ENCODE peak calls at places on chromosomes 5 and 9, in four cellular contexts. One of them, this sample, is unnamed.

GRCh38 chr5:157476699-157477408 is 16.8 kb downstream of the NIPAL4 start:
- DNase-seq in K562: peak; percentile 70
- DNase-seq in SK-N-SH: peak; percentile 85
- DNase-seq in H1: no peak
- DNase-seq in this sample: peak; percentile 27

GRCh38 chr5:74149395-74149794 is 491.1 kb downstream of the ENC1 start:
- DNase-seq in K562: no peak
- DNase-seq in SK-N-SH: no peak
- DNase-seq in H1: no peak
- DNase-seq in this sample: peak; percentile 2

GRCh38 chr9:96232539-96233241 is 69.3 kb downstream of the HSD17B3 start:
- DNase-seq in K562: peak; percentile 62
- DNase-seq in SK-N-SH: peak; percentile 70
- DNase-seq in H1: no peak
- DNase-seq in this sample: no peak

GRCh38 chr5:168987540-168988300 is 313.2 kb downstream of the SLIT3 start:
- DNase-seq in K562: peak; percentile 56
- DNase-seq in SK-N-SH: peak; percentile 63
- DNase-seq in H1: peak; percentile 25
- DNase-seq in this sample: no peak

GRCh38 chr5:65065112-65065511 is 296.4 kb downstream of the CWC27 start:
- DNase-seq in K562: no peak
- DNase-seq in SK-N-SH: no peak
- DNase-seq in H1: no peak
- DNase-seq in this sample: no peak

GRCh38 chr5:8884029-8884428 is 661.8 kb downstream of the SEMA5A start:
- DNase-seq in K562: no peak
- DNase-seq in SK-N-SH: no peak
- DNase-seq in H1: no peak
- DNase-seq in this sample: no peak

GRCh38 chr9:135409286-135410200 is 70.0 kb upstream of the PPP1R26 start:
- DNase-seq in K562: no peak
- DNase-seq in SK-N-SH: no peak
- DNase-seq in H1: no peak
- DNase-seq in this sample: no peak

GRCh38 chr5:68148096-68148495 is 67.5 kb upstream of the PIK3R1 start:
- DNase-seq in K562: no peak
- DNase-seq in SK-N-SH: no peak
- DNase-seq in H1: no peak
- DNase-seq in this sample: no peak

GRCh38 chr5:118533166-118533565 is 455.2 kb downstream of the DTWD2 start:
- DNase-seq in K562: no peak
- DNase-seq in SK-N-SH: no peak
- DNase-seq in H1: no peak
- DNase-seq in this sample: no peak

GRCh38 chr9:36101916-36102741 is 34.4 kb upstream of the GLIPR2 start:
- DNase-seq in K562: no peak
- DNase-seq in SK-N-SH: no peak
- DNase-seq in H1: peak; percentile 27
- DNase-seq in this sample: no peak
- TF ChIP-seq GABPA in K562: no peak
- TF ChIP-seq GABPA in SK-N-SH: peak; percentile 27
- TF ChIP-seq GABPA in H1: no peak
- TF ChIP-seq GABPA in this sample: no peak

DNA sequence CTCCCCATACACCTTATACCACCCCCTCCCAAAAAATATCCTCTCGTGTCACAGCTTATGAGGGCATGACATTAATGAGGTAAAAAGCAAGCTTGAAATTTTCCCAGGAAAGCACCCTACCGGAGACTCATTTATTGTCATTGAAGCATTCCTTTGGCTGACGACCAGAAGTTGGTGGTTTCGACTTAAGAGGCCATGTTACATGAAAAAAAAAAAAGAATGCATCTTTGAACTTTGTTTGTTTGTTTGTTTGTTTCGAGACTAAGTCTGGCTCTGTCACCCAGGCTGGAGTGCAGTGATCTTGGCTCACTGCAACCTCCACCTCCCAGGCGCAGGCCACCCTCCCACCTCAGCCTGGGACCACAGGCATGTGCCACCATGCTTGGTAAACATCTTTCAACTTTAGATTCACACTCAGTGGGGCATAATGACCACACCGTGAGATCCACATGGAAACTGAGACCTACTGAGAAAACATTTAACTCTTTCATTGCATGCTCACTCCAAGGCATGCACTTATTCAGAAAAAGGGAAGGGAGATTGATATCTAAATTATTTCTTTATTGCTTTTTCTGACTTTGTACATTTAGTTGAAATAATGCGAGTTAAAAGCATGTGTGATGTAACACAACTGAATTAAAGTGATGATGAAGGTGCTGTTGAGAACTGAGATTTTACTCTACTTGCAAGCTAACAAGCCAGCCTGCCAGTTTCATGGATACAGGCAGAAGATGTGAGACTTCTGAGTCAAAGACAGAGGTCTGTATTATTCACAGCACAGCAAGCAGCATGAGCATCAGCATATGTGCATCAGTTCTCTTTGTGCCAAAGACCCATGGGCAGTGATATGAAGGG is 5.1 kb upstream of the RAB14 start:
- DNase-seq in K562: no peak
- DNase-seq in SK-N-SH: no peak
- DNase-seq in H1: no peak
- DNase-seq in this sample: no peak
- TF ChIP-seq GABPA in K562: no peak
- TF ChIP-seq GABPA in SK-N-SH: no peak
- TF ChIP-seq GABPA in H1: no peak
- TF ChIP-seq GABPA in this sample: no peak

DNA sequence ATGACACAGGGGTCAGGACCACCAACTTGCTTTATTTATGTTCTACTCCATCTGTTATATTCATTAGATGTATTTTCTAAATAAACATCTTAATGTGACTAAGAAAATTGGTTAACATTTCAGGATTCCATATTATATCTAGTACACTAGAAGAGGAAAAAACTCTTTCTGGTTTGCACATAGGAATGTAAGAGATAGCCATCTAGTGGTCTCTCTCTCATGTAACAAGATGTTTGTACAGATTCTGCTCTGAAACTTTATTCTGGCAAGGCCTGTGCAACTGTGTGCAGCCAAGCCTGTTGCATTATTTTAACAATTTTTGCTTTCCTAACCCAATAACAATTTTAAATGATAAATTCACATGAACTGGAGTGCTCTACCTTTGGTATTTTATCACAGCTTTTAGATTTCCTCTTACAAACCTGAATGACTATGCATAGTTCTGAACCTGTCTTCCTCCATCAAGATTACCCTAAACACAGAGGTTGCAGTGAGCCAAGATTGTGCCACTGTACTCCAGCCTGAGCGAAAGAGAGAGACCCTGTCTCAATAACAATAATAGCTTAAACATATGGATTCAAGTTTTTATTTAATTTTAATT is 148.1 kb downstream of the GIN1 start:
- DNase-seq in K562: no peak
- DNase-seq in SK-N-SH: no peak
- DNase-seq in H1: no peak
- DNase-seq in this sample: no peak
- TF ChIP-seq GABPA in K562: no peak
- TF ChIP-seq GABPA in SK-N-SH: no peak
- TF ChIP-seq GABPA in H1: no peak
- TF ChIP-seq GABPA in this sample: no peak

DNA sequence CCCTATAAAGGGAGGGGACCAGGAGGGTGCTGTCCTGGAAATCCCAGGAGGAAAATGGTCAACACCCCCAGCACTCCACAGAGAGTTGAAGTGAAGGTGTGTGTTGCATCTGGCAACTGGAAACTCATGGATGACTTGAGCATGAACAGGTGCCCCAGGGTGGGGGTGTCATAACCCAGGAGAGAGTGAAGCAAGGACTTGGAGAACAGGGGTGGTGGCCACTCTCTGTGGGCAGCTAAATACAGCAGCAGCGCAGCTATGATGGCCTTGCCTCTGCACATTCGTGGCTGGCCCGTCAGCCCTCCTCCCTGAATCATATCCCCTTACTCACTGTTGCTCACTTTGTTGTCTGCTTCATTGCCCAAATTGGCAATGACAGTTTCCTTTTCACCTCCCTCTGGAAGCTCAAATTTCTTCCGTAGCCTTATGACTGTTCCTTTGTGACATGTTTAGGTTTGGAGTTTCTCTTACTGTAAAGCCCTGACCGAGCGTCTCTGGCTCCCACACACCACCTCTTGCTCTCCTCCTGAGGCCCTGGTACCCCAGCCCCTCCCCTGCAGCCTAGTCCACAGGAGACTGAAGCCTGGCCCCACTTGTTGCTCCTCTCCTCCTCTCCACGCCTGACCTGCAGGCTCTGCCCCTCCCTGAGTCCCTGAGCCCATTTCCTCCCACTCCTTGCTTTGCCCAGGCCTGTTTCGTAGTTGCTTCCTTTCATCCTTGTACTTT is 185.8 kb downstream of the CD180 start:
- DNase-seq in K562: no peak
- DNase-seq in SK-N-SH: no peak
- DNase-seq in H1: no peak
- DNase-seq in this sample: no peak
- TF ChIP-seq GABPA in K562: no peak
- TF ChIP-seq GABPA in SK-N-SH: no peak
- TF ChIP-seq GABPA in H1: no peak
- TF ChIP-seq GABPA in this sample: no peak

GRCh38 chr5:154189819-154190651 is 498 bp upstream of the GALNT10 start:
- DNase-seq in K562: peak; percentile 90
- DNase-seq in SK-N-SH: peak; percentile 97
- DNase-seq in H1: no peak
- DNase-seq in this sample: peak; percentile 55
- TF ChIP-seq GABPA in K562: no peak
- TF ChIP-seq GABPA in SK-N-SH: no peak
- TF ChIP-seq GABPA in H1: no peak
- TF ChIP-seq GABPA in this sample: no peak

GRCh38 chr9:87475463-87475862 is 22.2 kb upstream of the DAPK1 start:
- DNase-seq in K562: no peak
- DNase-seq in SK-N-SH: no peak
- DNase-seq in H1: no peak
- DNase-seq in this sample: no peak

GRCh38 chr9:87481890-87482855 is 15.5 kb upstream of the DAPK1 start:
- DNase-seq in K562: no peak
- DNase-seq in SK-N-SH: peak; percentile 36
- DNase-seq in H1: no peak
- DNase-seq in this sample: no peak

GRCh38 chr9:87479801-87480201 is 17.9 kb upstream of the DAPK1 start:
- DNase-seq in K562: peak; percentile 42
- DNase-seq in SK-N-SH: no peak
- DNase-seq in H1: no peak
- DNase-seq in this sample: peak; percentile 94

DNA sequence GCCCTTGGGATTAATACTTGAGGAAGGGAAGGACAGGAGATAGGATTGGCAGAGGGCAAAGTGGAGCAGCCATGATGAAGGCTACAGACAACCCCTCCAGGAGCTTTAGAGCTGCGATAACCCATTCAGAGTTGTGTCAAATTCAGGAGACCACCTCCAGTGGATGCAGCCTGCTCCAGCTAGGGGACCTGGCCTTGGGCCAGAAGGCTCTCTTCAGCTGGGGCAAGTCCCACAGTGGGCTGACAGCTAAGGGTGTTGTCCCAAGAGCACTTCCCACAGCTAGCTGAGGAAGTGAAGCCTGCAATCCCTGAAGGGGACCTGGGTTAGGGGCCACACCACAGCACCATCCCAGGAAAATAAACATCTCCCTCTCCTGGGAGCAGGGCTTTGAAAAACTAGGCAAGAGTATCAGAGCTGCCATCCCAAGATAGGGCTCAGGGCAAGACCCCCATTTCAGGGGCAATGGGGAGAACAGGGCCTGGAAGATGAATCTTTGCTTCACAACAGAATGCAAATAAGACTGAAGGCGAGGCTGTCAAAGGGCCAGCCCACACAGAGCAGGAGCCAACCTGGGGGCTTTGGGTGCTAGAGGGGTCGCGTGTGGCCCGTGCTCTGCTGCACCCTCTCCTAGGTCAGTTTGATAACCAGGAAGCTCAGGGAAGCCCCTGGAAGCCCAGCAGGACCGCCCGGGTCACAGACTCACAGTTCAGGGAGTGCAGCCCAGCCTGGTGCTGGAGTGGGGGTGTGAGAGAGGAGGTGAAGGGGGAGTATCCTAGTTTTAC is 19.3 kb upstream of the DAPK1 start:
- DNase-seq in K562: no peak
- DNase-seq in SK-N-SH: no peak
- DNase-seq in H1: no peak
- DNase-seq in this sample: no peak
- TF ChIP-seq GABPA in K562: no peak
- TF ChIP-seq GABPA in SK-N-SH: no peak
- TF ChIP-seq GABPA in H1: no peak
- TF ChIP-seq GABPA in this sample: no peak

DNA sequence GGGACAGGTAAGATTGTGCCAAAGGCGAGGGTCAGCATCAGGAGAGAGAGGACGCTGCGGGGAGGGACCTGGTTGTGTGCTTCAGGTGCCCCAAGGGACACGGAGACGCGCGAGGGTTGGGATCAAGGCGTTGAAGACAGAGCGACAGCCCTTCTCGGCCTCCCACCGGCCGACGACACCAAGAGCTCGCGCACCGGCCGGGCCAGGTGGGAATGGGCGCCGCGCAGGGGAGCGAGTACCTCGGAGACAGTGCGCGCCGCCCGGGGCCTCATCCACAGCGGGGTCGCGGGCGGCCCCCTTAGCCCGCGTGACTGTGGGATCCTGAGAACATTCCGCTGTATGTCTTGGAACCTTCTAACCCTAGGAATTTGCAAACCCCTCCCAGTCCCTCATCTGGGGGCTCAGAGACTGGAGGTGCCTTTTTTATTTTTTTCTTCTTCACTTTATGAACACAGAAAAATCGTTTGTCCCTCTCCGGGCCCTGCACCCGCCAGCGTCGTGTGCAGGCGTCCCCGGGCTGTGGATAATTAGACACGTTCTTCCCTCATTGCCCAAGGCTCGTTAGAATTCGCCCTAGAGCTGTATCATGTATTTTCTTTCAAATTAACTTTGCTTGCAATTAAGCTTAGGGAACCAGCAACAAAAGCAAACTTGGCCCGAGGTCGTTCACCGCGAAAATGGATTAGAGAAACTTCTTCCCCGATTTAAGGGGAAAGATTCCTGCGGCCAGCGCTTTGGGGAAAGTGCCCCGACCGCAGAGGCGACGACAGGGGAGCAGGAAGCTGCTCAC is 4.8 kb downstream of the FOXE1 start:
- DNase-seq in K562: no peak
- DNase-seq in SK-N-SH: no peak
- DNase-seq in H1: no peak
- DNase-seq in this sample: no peak
- TF ChIP-seq GABPA in K562: no peak
- TF ChIP-seq GABPA in SK-N-SH: no peak
- TF ChIP-seq GABPA in H1: no peak
- TF ChIP-seq GABPA in this sample: no peak

GRCh38 chr5:116300016-116300601 is 215.3 kb downstream of the COMMD10 start:
- DNase-seq in K562: no peak
- DNase-seq in SK-N-SH: no peak
- DNase-seq in H1: no peak
- DNase-seq in this sample: no peak
- TF ChIP-seq GABPA in K562: no peak
- TF ChIP-seq GABPA in SK-N-SH: no peak
- TF ChIP-seq GABPA in H1: no peak
- TF ChIP-seq GABPA in this sample: no peak

This sample was measured in HL-60.